ENCODE peak calls at places on chromosomes 16 and 17, in five cellular contexts. One of them, this sample, is unnamed.

GRCh38 chr17:27807567-27808470 is 7.5 kb upstream of the NOS2 start:
- DNase-seq in mammary epithelial cell: no peak
- DNase-seq in suprapubic skin: no peak
- DNase-seq in H9: no peak
- DNase-seq in ovary: no peak
- DNase-seq in this sample: no peak

GRCh38 chr16:30065943-30066881 is 652 bp downstream of the ALDOA start:
- DNase-seq in ovary: no peak
- DNase-seq in H9: no peak
- DNase-seq in mammary epithelial cell: peak; percentile 71
- DNase-seq in suprapubic skin: no peak
- DNase-seq in this sample: no peak

GRCh38 chr16:74844041-74844826 is 69.6 kb upstream of the FA2H start:
- DNase-seq in ovary: no peak
- DNase-seq in suprapubic skin: no peak
- DNase-seq in mammary epithelial cell: no peak
- DNase-seq in H9: no peak
- DNase-seq in this sample: no peak

GRCh38 chr16:2971134-2971984 is 2.2 kb downstream of the PAQR4 start:
- DNase-seq in mammary epithelial cell: no peak
- DNase-seq in suprapubic skin: no peak
- DNase-seq in ovary: no peak
- DNase-seq in H9: no peak
- DNase-seq in this sample: no peak

GRCh38 chr16:88298166-88298881 is 84.4 kb upstream of the ZNF469 start:
- DNase-seq in mammary epithelial cell: peak; percentile 86
- DNase-seq in suprapubic skin: no peak
- DNase-seq in H9: no peak
- DNase-seq in ovary: no peak
- DNase-seq in this sample: no peak

GRCh38 chr16:88739139-88739974 is 33.1 kb downstream of the CTU2 start:
- DNase-seq in H9: no peak
- DNase-seq in mammary epithelial cell: no peak
- DNase-seq in suprapubic skin: no peak
- DNase-seq in ovary: no peak
- DNase-seq in this sample: no peak

GRCh38 chr16:15856901-15857778 is at the start of gene MYH11:
- DNase-seq in mammary epithelial cell: peak; percentile 31
- DNase-seq in suprapubic skin: no peak
- DNase-seq in H9: peak; percentile 73
- DNase-seq in ovary: peak; percentile 67
- DNase-seq in this sample: no peak

GRCh38 chr16:82852388-82852998 is 225.7 kb downstream of the CDH13 start:
- DNase-seq in ovary: no peak
- DNase-seq in H9: no peak
- DNase-seq in suprapubic skin: no peak
- DNase-seq in mammary epithelial cell: no peak
- DNase-seq in this sample: no peak

GRCh38 chr16:50771366-50771765 is 29.5 kb downstream of the CYLD start:
- DNase-seq in ovary: no peak
- DNase-seq in mammary epithelial cell: peak; percentile 50
- DNase-seq in suprapubic skin: no peak
- DNase-seq in H9: no peak
- DNase-seq in this sample: no peak

DNA sequence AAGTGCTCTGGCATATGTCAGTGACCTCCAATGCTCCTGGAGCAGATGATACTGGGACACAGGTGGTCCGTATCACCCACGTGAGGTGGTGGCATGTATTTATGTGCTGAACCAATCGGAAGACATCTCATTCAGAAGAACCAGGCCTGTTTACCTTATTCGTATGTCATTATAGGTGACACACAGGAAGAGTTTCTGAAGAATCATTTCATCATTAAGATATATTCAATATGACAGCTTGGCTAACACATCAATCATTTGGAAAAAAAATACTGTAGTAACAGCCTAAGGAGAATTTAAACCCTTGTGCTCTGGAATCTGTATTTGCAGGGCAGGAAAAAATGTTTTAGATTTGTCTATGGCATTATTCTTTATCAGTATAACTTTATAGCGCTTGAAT is 44.6 kb downstream of the RBFOX1 start:
- DNase-seq in H9: no peak
- DNase-seq in ovary: no peak
- DNase-seq in suprapubic skin: no peak
- DNase-seq in mammary epithelial cell: no peak
- DNase-seq in this sample: no peak
- H3K4me1 ChIP-seq in H9: no peaks in the 10 kb centered on the region
- H3K4me1 ChIP-seq in ovary: no peaks in the 10 kb centered on the region
- H3K4me1 ChIP-seq in suprapubic skin: no peaks in the 10 kb centered on the region
- H3K4me1 ChIP-seq in mammary epithelial cell: no peaks in the 10 kb centered on the region
- H3K4me1 ChIP-seq in this sample: no peaks in the 10 kb centered on the region

DNA sequence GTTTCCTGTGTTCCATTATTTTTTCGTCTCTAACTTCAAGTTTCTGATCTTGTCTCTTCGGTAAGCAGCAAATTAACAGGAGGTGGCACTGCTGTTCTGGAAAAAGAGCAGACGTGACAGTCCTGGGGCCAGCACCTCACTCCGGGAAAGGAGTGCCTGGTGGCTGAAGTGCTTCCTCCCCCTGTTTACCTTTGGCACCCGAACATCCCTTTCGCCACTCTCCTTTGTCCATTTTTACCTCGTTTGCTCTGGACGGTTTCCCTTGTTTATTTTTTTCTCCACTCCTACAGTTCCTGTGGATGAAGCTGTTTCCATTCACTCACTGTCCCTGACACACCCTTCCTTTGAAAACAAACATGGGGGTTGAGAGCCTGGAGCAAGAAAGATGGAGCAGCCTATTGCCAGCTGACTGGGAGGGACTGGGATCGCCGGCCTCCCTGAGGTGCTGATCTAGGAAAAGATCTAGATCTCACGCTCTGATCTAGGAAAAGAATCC is 12.6 kb downstream of the SAP30BP start:
- DNase-seq in mammary epithelial cell: peak; percentile 70
- DNase-seq in ovary: no peak
- DNase-seq in H9: no peak
- DNase-seq in suprapubic skin: no peak
- DNase-seq in this sample: no peak
- TF ChIP-seq CTCF in mammary epithelial cell: peak; percentile 37
- TF ChIP-seq CTCF in ovary: no peak
- TF ChIP-seq CTCF in H9: no peak
- TF ChIP-seq CTCF in suprapubic skin: no peak
- TF ChIP-seq CTCF in this sample: peak; percentile 26

DNA sequence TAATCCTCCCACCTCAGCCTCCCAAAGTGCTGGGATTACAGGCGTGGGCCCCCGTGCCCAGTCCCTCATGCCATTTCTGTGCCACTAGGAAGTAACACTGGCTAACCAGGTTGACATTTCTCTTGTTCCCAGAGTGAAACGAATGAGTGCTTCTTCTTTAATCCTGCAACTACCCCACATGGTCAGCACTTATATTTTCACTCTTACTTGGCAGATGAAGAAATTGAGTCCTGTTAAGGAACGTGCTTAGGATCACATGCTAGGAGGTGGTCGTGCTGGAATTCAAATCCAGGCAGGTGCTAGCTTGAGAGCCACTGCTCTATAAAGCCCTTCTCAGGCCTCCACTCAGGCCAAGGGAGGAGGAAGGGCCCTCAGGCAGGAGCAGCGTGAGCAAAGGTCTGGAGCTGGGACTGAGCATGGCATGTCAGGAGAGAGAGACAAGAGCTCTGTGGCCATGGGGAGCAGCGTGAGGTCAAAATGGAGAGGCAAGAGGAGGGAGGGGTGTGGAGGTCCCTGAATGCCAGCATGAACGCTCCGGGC is 18.5 kb upstream of the RMI2 start:
- DNase-seq in ovary: no peak
- DNase-seq in suprapubic skin: no peak
- DNase-seq in H9: no peak
- DNase-seq in mammary epithelial cell: no peak
- DNase-seq in this sample: no peak
- H3K4me1 ChIP-seq in ovary: peaks cover 6% of the 10 kb centered on the region
- H3K4me1 ChIP-seq in suprapubic skin: peaks cover 17% of the 10 kb centered on the region
- H3K4me1 ChIP-seq in H9: peaks cover 7% of the 10 kb centered on the region
- H3K4me1 ChIP-seq in mammary epithelial cell: peaks cover 11% of the 10 kb centered on the region
- H3K4me1 ChIP-seq in this sample: peaks cover 18% of the 10 kb centered on the region

GRCh38 chr17:82915010-82915696 is 75.3 kb upstream of the ZNF750 start:
- DNase-seq in mammary epithelial cell: no peak
- DNase-seq in ovary: no peak
- DNase-seq in H9: peak; percentile 61
- DNase-seq in suprapubic skin: no peak
- DNase-seq in this sample: no peak
- TF ChIP-seq CTCF in mammary epithelial cell: no peak
- TF ChIP-seq CTCF in ovary: no peak
- TF ChIP-seq CTCF in H9: peak; percentile 53
- TF ChIP-seq CTCF in suprapubic skin: no peak
- TF ChIP-seq CTCF in this sample: no peak

GRCh38 chr16:70700101-70701020 is 14.5 kb upstream of the MTSS2 start:
- DNase-seq in H9: no peak
- DNase-seq in mammary epithelial cell: peak; percentile 84
- DNase-seq in ovary: no peak
- DNase-seq in suprapubic skin: no peak
- DNase-seq in this sample: no peak
- H3K4me1 ChIP-seq in H9: no peaks in the 10 kb centered on the region
- H3K4me1 ChIP-seq in mammary epithelial cell: peaks cover 81% of the 10 kb centered on the region
- H3K4me1 ChIP-seq in ovary: peaks cover 15% of the 10 kb centered on the region
- H3K4me1 ChIP-seq in suprapubic skin: peaks cover 100% of the 10 kb centered on the region
- H3K4me1 ChIP-seq in this sample: peaks cover 100% of the 10 kb centered on the region